ENCODE peak calls at places on chromosome 3, in five cellular contexts. K is OCI-LY7, I is hepatocyte, E is H9, R is H1. L is an unnamed sample.

GRCh38 chr3:113441051-113441770 is at the start of gene CFAP44:
- DNase-seq in K (no peak), E (peak; percentile 91), I (peak; percentile 86), R (peak; percentile 50), L (peak; percentile 88)

GRCh38 chr3:72255736-72256559 is 471.0 kb upstream of the PROK2 start:
- DNase-seq in K (no peak), I (peak; percentile 48), E (no peak), R (no peak), L (no peak)

GRCh38 chr3:157360044-157360443 is 76.6 kb upstream of the PTX3 start:
- DNase-seq in E (no peak), K (no peak), R (no peak), I (no peak), L (no peak)

GRCh38 chr3:52237659-52238172 is 1.2 kb downstream of the TWF2 start:
- DNase-seq in R (no peak), E (peak; percentile 68), I (peak; percentile 80), K (no peak), L (no peak)

GRCh38 chr3:16262195-16262594 is 2.5 kb downstream of the DPH3 start:
- DNase-seq in E (no peak), K (no peak), I (no peak), R (no peak), L (no peak)

GRCh38 chr3:81864273-81864672 is 102.8 kb upstream of the GBE1 start:
- DNase-seq in K (no peak), I (peak; percentile 16), E (peak; percentile 34), R (peak; percentile 9), L (peak; percentile 91)

GRCh38 chr3:189898559-189899153 is 222.0 kb downstream of the P3H2 start:
- DNase-seq in R (no peak), I (no peak), K (no peak), E (no peak), L (no peak)

GRCh38 chr3:50442940-50443579 is 60.4 kb downstream of the CACNA2D2 start:
- DNase-seq in I (no peak), E (no peak), K (no peak), R (no peak), L (no peak)

GRCh38 chr3:115072265-115073008 is 74.7 kb downstream of the ZBTB20 start:
- DNase-seq in E (no peak), I (no peak), K (no peak), R (no peak), L (no peak)

GRCh38 chr3:18087963-18088362 is 337.2 kb downstream of the SATB1 start:
- DNase-seq in K (no peak), R (no peak), E (no peak), I (no peak), L (no peak)

GRCh38 chr3:134752761-134753461 is 42.1 kb upstream of the EPHB1 start:
- DNase-seq in E (no peak), K (no peak), I (no peak), R (no peak), L (no peak)

GRCh38 chr3:127421943-127422662 is 134.3 kb upstream of the PRR20G start:
- DNase-seq in E (no peak), K (no peak), I (no peak), R (no peak), L (no peak)

GRCh38 chr3:115581347-115582135 is 41.8 kb upstream of the GAP43 start:
- DNase-seq in K (no peak), I (peak; percentile 43), R (no peak), E (no peak), L (no peak)

GRCh38 chr3:15287565-15288330 is 44.6 kb downstream of the SH3BP5 start:
- DNase-seq in R (no peak), I (peak; percentile 62), E (no peak), K (no peak), L (no peak)

DNA sequence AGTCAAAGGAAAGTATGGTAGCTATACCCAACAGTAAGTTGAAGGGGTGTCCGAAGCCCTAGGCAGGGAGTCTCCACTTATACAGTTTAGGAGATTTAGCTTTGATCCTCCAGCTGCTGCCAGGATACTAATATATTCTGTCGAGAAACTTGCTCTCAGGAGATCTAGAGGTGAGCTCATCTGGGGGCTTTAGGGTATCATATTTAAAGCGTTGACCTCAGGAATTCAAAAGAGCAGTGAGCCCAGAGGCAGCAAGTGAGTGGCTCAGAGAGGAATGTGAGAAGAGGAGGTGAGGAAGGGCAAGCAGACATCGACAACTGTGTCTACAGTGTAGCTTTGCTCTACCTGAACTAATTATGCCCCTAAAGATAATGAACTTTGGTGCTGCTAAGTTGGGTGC is 245.1 kb upstream of the LRTM1 start:
- DNase-seq in K (no peak), E (no peak), I (no peak), R (no peak), L (no peak)
- H3K79me2 ChIP-seq in K (no peaks in the 10 kb centered on the region), E (no peaks in the 10 kb centered on the region), I (no peaks in the 10 kb centered on the region), R (no peaks in the 10 kb centered on the region), L (no peaks in the 10 kb centered on the region)

DNA sequence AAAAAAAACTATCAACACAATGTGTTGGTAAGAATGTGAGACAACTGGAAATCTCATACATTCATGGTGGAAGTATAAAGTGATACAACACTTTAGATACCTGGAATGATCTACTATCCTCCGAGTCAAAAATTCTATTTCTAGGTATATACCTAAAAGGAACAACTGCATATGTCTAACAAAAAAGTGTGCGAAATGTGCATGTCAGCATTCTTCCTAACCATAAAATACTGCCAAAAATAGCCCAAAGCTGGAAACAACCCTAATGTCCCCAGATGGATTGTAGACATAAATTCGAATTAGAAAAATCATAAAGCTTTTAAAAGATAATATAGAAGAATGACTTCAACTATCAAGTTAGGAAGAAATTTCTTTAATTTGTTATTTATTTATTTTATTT is 51.2 kb upstream of the FGF12 start:
- DNase-seq in E (no peak), K (no peak), R (no peak), I (no peak), L (no peak)
- H3K79me2 ChIP-seq in E (no peaks in the 10 kb centered on the region), K (no peaks in the 10 kb centered on the region), R (no peaks in the 10 kb centered on the region), I (no peaks in the 10 kb centered on the region), L (no peaks in the 10 kb centered on the region)

GRCh38 chr3:4984511-4984864 is 5.3 kb downstream of the BHLHE40 start:
- DNase-seq in I (no peak), R (no peak), E (no peak), K (no peak), L (no peak)
- H3K79me2 ChIP-seq in I (peaks cover 29% of the 10 kb centered on the region), R (no peaks in the 10 kb centered on the region), E (no peaks in the 10 kb centered on the region), K (no peaks in the 10 kb centered on the region), L (no peaks in the 10 kb centered on the region)

GRCh38 chr3:141419946-141420345 is 51.6 kb downstream of the ZBTB38 start:
- DNase-seq in E (no peak), I (no peak), R (no peak), K (no peak), L (no peak)
- H3K79me2 ChIP-seq in E (no peaks in the 10 kb centered on the region), I (peaks cover 71% of the 10 kb centered on the region), R (no peaks in the 10 kb centered on the region), K (no peaks in the 10 kb centered on the region), L (no peaks in the 10 kb centered on the region)

GRCh38 chr3:70247955-70248354 is 64.5 kb downstream of the MDFIC2 start:
- DNase-seq in K (no peak), R (no peak), E (no peak), I (no peak), L (no peak)
- H3K79me2 ChIP-seq in K (no peaks in the 10 kb centered on the region), R (no peaks in the 10 kb centered on the region), E (no peaks in the 10 kb centered on the region), I (no peaks in the 10 kb centered on the region), L (no peaks in the 10 kb centered on the region)

DNA sequence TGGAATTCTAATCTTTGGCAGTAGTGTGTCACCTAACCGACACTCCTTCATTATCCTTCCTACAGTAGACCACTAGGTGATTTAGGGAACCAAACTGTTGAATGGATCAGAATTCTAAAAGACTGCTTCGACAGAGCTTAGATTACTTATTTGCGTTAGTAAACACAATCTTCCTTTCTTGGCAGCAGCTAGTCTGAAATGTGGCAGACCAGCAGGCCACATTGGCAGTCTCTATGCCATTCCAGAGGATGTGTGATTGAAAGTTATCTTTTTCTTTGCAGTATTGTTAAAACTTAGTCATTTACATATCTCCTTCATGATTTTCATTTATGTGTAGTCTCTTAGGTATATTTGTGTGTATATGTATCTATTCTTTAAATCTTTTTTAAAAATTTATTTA is 23.6 kb downstream of the MBNL1 start:
- DNase-seq in K (no peak), E (no peak), R (no peak), I (no peak), L (no peak)
- H3K79me2 ChIP-seq in K (peaks cover 100% of the 10 kb centered on the region), E (peaks cover 3% of the 10 kb centered on the region), R (no peaks in the 10 kb centered on the region), I (peaks cover 100% of the 10 kb centered on the region), L (peaks cover 1% of the 10 kb centered on the region)

GRCh38 chr3:120441776-120442175 is 9.0 kb downstream of the FSTL1 start:
- DNase-seq in E (no peak), I (no peak), K (no peak), R (no peak), L (no peak)
- H3K79me2 ChIP-seq in E (peaks cover 8% of the 10 kb centered on the region), I (peaks cover 76% of the 10 kb centered on the region), K (no peaks in the 10 kb centered on the region), R (no peaks in the 10 kb centered on the region), L (peaks cover 56% of the 10 kb centered on the region)

L was measured in neural progenitor cell.